ENCODE peak calls at places on chromosome 9, in eight cellular contexts. T is kidney glomerular epithelial cell; F is WTC11; G is mesendoderm; K is A172; X is erythroblast; J is C1 segment of cervical spinal cord; C is activated CD8-positive, alpha-beta T cell treated with anti-CD3 and anti-CD28 coated beads for 36 hours. O is an unnamed sample.

GRCh38 chr9:69965416-69966145 is 78.1 kb upstream of the MAMDC2 start:
- DNase-seq in F (no peak), G (no peak), X (no peak), J (no peak), C (no peak), K (no peak), T (no peak), O (no peak)

GRCh38 chr9:116673375-116673774 is 13.7 kb upstream of the TRIM32 start:
- DNase-seq in X (no peak), J (no peak), C (no peak), G (no peak), T (no peak), K (no peak), F (no peak), O (no peak)

GRCh38 chr9:14170973-14171596 is 142.9 kb downstream of the NFIB start:
- DNase-seq in J (no peak), G (no peak), K (peak), X (no peak), F (no peak), T (no peak), C (no peak), O (no peak)

GRCh38 chr9:70427161-70427945 is 12.9 kb upstream of the KLF9 start:
- DNase-seq in G (peak), T (no peak), X (no peak), C (no peak), K (no peak), J (no peak), F (no peak), O (no peak)

GRCh38 chr9:22169243-22169642 is 160.1 kb upstream of the CDKN2B start:
- DNase-seq in G (no peak), F (no peak), T (no peak), J (no peak), C (no peak), K (no peak), X (no peak), O (no peak)

GRCh38 chr9:75532651-75533050 is 357.8 kb upstream of the PCSK5 start:
- DNase-seq in X (no peak), G (no peak), K (no peak), T (no peak), C (no peak), J (no peak), F (no peak), O (no peak)

GRCh38 chr9:81851340-81851739 is 76.9 kb upstream of the SPATA31D4 start:
- DNase-seq in G (no peak), T (no peak), C (no peak), J (no peak), X (no peak), F (no peak), K (no peak), O (no peak)

GRCh38 chr9:83346655-83347393 is 191.4 kb downstream of the FRMD3 start:
- DNase-seq in C (no peak), F (no peak), K (no peak), X (no peak), J (no peak), T (no peak), G (no peak), O (no peak)

GRCh38 chr9:130072515-130073235 is 19.0 kb downstream of the GPR107 start:
- DNase-seq in J (no peak), F (no peak), X (no peak), C (peak), G (no peak), K (no peak), T (peak), O (no peak)

GRCh38 chr9:107918749-107919148 is 429.2 kb upstream of the KLF4 start:
- DNase-seq in F (no peak), G (no peak), K (no peak), T (no peak), X (no peak), J (no peak), C (no peak), O (no peak)

GRCh38 chr9:33375238-33375840 is 27.0 kb downstream of the AQP7 start:
- DNase-seq in G (peak), T (no peak), C (no peak), X (peak), F (peak), J (no peak), K (no peak), O (no peak)

GRCh38 chr9:90271707-90272106 is 370.9 kb downstream of the DIRAS2 start:
- DNase-seq in C (no peak), J (no peak), F (no peak), T (no peak), X (no peak), G (no peak), K (no peak), O (no peak)

GRCh38 chr9:125255781-125256391 is 5.7 kb upstream of the GAPVD1 start:
- DNase-seq in G (no peak), F (peak), J (no peak), T (no peak), X (peak), K (no peak), C (peak), O (peak)

GRCh38 chr9:32414856-32415255 is 30.4 kb downstream of the ACO1 start:
- DNase-seq in C (no peak), F (no peak), K (no peak), X (no peak), T (no peak), J (no peak), G (no peak), O (no peak)

GRCh38 chr9:129363216-129363873 is 185.3 kb upstream of the IER5L start:
- DNase-seq in J (no peak), F (no peak), X (no peak), G (no peak), K (no peak), C (no peak), T (no peak), O (no peak)

GRCh38 chr9:88660611-88661010 is 125.6 kb downstream of the NXNL2 start:
- DNase-seq in G (peak), F (peak), K (peak), C (peak), J (no peak), X (no peak), T (peak), O (peak)

GRCh38 chr9:16485575-16486321 is 384.7 kb downstream of the BNC2 start:
- DNase-seq in K (no peak), J (no peak), T (no peak), X (no peak), F (peak), C (no peak), G (peak), O (no peak)

GRCh38 chr9:36832232-36832795 is 201.8 kb downstream of the PAX5 start:
- DNase-seq in K (no peak), J (no peak), X (no peak), G (no peak), T (no peak), F (no peak), C (no peak), O (no peak)

GRCh38 chr9:121635300-121635699 is 16.1 kb upstream of the DAB2IP start:
- DNase-seq in X (no peak), C (no peak), T (no peak), K (no peak), J (no peak), F (no peak), G (no peak), O (no peak)

GRCh38 chr9:78909566-78909965 is 612.6 kb downstream of the PSAT1 start:
- DNase-seq in X (no peak), F (no peak), T (no peak), G (no peak), J (no peak), C (no peak), K (peak), O (no peak)

GRCh38 chr9:87888501-87888900 is 5.8 kb downstream of the SPATA31E1 start:
- DNase-seq in J (no peak), X (no peak), T (no peak), K (no peak), G (no peak), C (no peak), F (no peak), O (no peak)

GRCh38 chr9:104091708-104092107 is 2.4 kb upstream of the SMC2 start:
- DNase-seq in X (peak), T (no peak), F (no peak), C (peak), J (peak), K (no peak), G (peak), O (no peak)

GRCh38 chr9:114037249-114037648 is 40.9 kb downstream of the AMBP start:
- DNase-seq in F (no peak), T (no peak), X (no peak), G (no peak), C (no peak), J (no peak), K (no peak), O (no peak)

O was measured in glutamatergic neuron.